ENCODE peak calls at places on chromosomes 1 and 21, in seven cellular contexts. P, F, Z, C, J, W and T are unnamed samples.

GRCh38 chr1:7044471-7044805 is 259.2 kb downstream of the CAMTA1 start:
- DNase-seq in W (no peak), Z (no peak), P (no peak), C (no peak), F (no peak), J (no peak), T (no peak)

GRCh38 chr1:46370214-46370633 is 23.9 kb upstream of the FAAH start:
- DNase-seq in J (no peak), W (peak), C (no peak), P (no peak), F (no peak), Z (peak), T (no peak)

GRCh38 chr1:18191037-18191867 is 83.7 kb downstream of the IGSF21 start:
- DNase-seq in F (no peak), W (no peak), C (no peak), P (no peak), J (no peak), Z (no peak), T (no peak)

GRCh38 chr1:2314297-2314802 is 77.0 kb downstream of the MORN1 start:
- DNase-seq in J (no peak), Z (peak), P (no peak), W (peak), F (no peak), C (no peak), T (peak)

GRCh38 chr1:95635820-95636219 is 401.8 kb downstream of the RWDD3 start:
- DNase-seq in F (no peak), C (no peak), J (no peak), Z (no peak), W (no peak), P (no peak), T (no peak)

GRCh38 chr1:244391761-244392160 is 59.9 kb downstream of the ADSS2 start:
- DNase-seq in Z (no peak), J (no peak), P (no peak), C (no peak), W (peak), F (no peak), T (no peak)

GRCh38 chr1:210573141-210573540 is 244.4 kb downstream of the HHAT start:
- DNase-seq in W (no peak), J (no peak), F (no peak), Z (no peak), C (no peak), P (no peak), T (no peak)

GRCh38 chr1:18879791-18880309 is 20.4 kb upstream of the TAS1R2 start:
- DNase-seq in Z (no peak), F (no peak), W (no peak), C (no peak), J (no peak), P (no peak), T (no peak)

GRCh38 chr1:77768006-77768405 is 8.4 kb upstream of the USP33 start:
- DNase-seq in W (peak), C (no peak), F (no peak), P (no peak), J (no peak), Z (no peak), T (no peak)

GRCh38 chr1:238487931-238488330 is 597.2 kb upstream of the ZP4 start:
- DNase-seq in C (no peak), F (no peak), W (peak), Z (no peak), J (no peak), P (no peak), T (no peak)

GRCh38 chr1:51445346-51446090 is 73.5 kb downstream of the EPS15 start:
- DNase-seq in J (no peak), Z (no peak), W (no peak), F (no peak), C (no peak), P (no peak), T (no peak)

GRCh38 chr1:151653397-151653796 is 41.5 kb downstream of the SNX27 start:
- DNase-seq in Z (no peak), W (peak), F (no peak), C (no peak), J (no peak), P (no peak), T (no peak)

GRCh38 chr1:119338757-119339156 is 29.8 kb upstream of the HAO2 start:
- DNase-seq in Z (no peak), F (no peak), W (no peak), J (no peak), P (no peak), C (no peak), T (no peak)

GRCh38 chr1:173407846-173408245 is 69.3 kb upstream of the PRDX6 start:
- DNase-seq in F (no peak), C (no peak), W (no peak), J (no peak), P (no peak), Z (no peak), T (no peak)

GRCh38 chr1:183595537-183595936 is 5.3 kb upstream of the NCF2 start:
- DNase-seq in C (no peak), F (no peak), Z (no peak), P (no peak), W (no peak), J (no peak), T (no peak)

GRCh38 chr1:168301664-168302320 is 21.1 kb downstream of the TBX19 start:
- DNase-seq in J (no peak), F (no peak), C (no peak), P (no peak), W (peak), Z (no peak), T (no peak)

GRCh38 chr1:9612871-9613624 is 24.3 kb downstream of the TMEM201 start:
- DNase-seq in Z (no peak), P (peak), C (no peak), W (no peak), F (peak), J (no peak), T (no peak)

GRCh38 chr21:45596704-45597318 is 46.7 kb upstream of the PCBP3 start:
- DNase-seq in C (peak), Z (peak), P (peak), W (peak), J (peak), F (peak), T (no peak)

GRCh38 chr1:203153989-203154821 is 21.4 kb downstream of the MYBPH start:
- DNase-seq in Z (no peak), F (no peak), J (no peak), C (no peak), P (no peak), W (peak), T (no peak)

GRCh38 chr1:151828931-151829330 is 2.7 kb downstream of the RORC start:
- DNase-seq in J (no peak), C (no peak), Z (peak), F (no peak), W (peak), P (no peak), T (no peak)

GRCh38 chr21:45124596-45124995 is 50.2 kb downstream of the ADARB1 start:
- DNase-seq in P (no peak), J (no peak), F (no peak), C (no peak), Z (no peak), W (no peak), T (no peak)

GRCh38 chr1:212478467-212479025 is 45.8 kb downstream of the NENF start:
- DNase-seq in C (no peak), P (no peak), F (no peak), J (no peak), Z (no peak), W (no peak), T (no peak)

GRCh38 chr1:231590453-231591198 is 36.0 kb upstream of the DISC1 start:
- DNase-seq in W (peak), J (no peak), F (no peak), Z (peak), P (peak), C (peak), T (no peak)

GRCh38 chr1:217924924-217925323 is 293.8 kb downstream of the SPATA17 start:
- DNase-seq in F (no peak), J (no peak), C (no peak), Z (no peak), W (no peak), P (no peak), T (no peak)

GRCh38 chr1:112536561-112536960 is 27.8 kb downstream of the WNT2B start:
- DNase-seq in Z (no peak), W (no peak), P (no peak), J (no peak), C (no peak), F (no peak), T (no peak)

GRCh38 chr21:19122371-19122770 is 718.8 kb upstream of the TMPRSS15 start:
- DNase-seq in P (no peak), J (no peak), W (no peak), C (no peak), F (no peak), Z (no peak), T (no peak)

GRCh38 chr1:37892151-37893047 is 33.0 kb upstream of the MTF1 start:
- DNase-seq in C (no peak), W (peak), P (no peak), J (no peak), Z (no peak), F (no peak), T (no peak)

GRCh38 chr1:8284167-8284566 is 33.7 kb upstream of the SLC45A1 start:
- DNase-seq in C (no peak), W (peak), F (no peak), J (no peak), P (no peak), Z (no peak), T (no peak)

GRCh38 chr1:109509176-109510134 is at the start of gene AMIGO1:
- DNase-seq in C (peak), W (peak), Z (peak), P (peak), F (no peak), J (peak), T (peak)

GRCh38 chr1:151061012-151061401 is 810 bp downstream of the MLLT11 start:
- DNase-seq in W (no peak), P (no peak), J (no peak), Z (no peak), C (no peak), F (no peak), T (no peak)

GRCh38 chr1:3799976-3800685 is 3.8 kb upstream of the LRRC47 start:
- DNase-seq in P (no peak), W (no peak), Z (no peak), C (no peak), J (no peak), F (peak), T (no peak)

GRCh38 chr1:11101347-11101746 is 1.7 kb upstream of the EXOSC10 start:
- DNase-seq in Z (no peak), F (no peak), C (no peak), W (no peak), J (no peak), P (no peak), T (no peak)